ENCODE peak calls at places on chromosomes 5 and 9, in five cellular contexts. B is IMR-90, Q is upper lobe of right lung, X is epithelial cell of proximal tubule, Y is cardiac fibroblast. S is an unnamed sample.
A peak's percentile ranks its signal among the peaks of the same experiment; 100 is the strongest.

GRCh38 chr9:129225815-129226214 is 47.8 kb upstream of the IER5L start:
- DNase-seq in B (peak; percentile 73), Q (peak; percentile 77), X (no peak), Y (peak; percentile 99), S (peak; percentile 98)

GRCh38 chr5:66171349-66172344 is 27.5 kb downstream of the SREK1 start:
- DNase-seq in B (peak; percentile 70), Q (no peak), X (no peak), Y (peak; percentile 73), S (peak; percentile 75)

GRCh38 chr9:87343816-87344438 is 153.7 kb upstream of the DAPK1 start:
- DNase-seq in B (no peak), Q (no peak), X (no peak), Y (peak; percentile 31), S (no peak)

GRCh38 chr5:89313804-89314588 is 431.0 kb upstream of the MEF2C start:
- DNase-seq in B (peak; percentile 96), Q (no peak), X (peak; percentile 92), Y (peak; percentile 59), S (peak; percentile 53)

GRCh38 chr9:109590945-109591344 is 92.8 kb upstream of the PTPN3 start:
- DNase-seq in B (no peak), Q (no peak), X (no peak), Y (no peak), S (no peak)

GRCh38 chr5:115389799-115390382 is 93.4 kb upstream of the CCDC112 start:
- DNase-seq in B (no peak), Q (peak; percentile 72), X (no peak), Y (no peak), S (no peak)

GRCh38 chr5:133831506-133832224 is 136.8 kb downstream of the C5orf15 start:
- DNase-seq in B (peak; percentile 9), Q (no peak), X (no peak), Y (peak; percentile 8), S (peak; percentile 11)

GRCh38 chr9:127122176-127123151 is at the start of gene ANGPTL2:
- DNase-seq in B (peak; percentile 95), Q (peak; percentile 88), X (no peak), Y (peak; percentile 99), S (peak; percentile 97)

GRCh38 chr5:133806847-133807246 is 161.6 kb downstream of the C5orf15 start:
- DNase-seq in B (no peak), Q (no peak), X (no peak), Y (no peak), S (no peak)

GRCh38 chr5:117829646-117830045 is 1158.7 kb downstream of the DTWD2 start:
- DNase-seq in B (no peak), Q (no peak), X (no peak), Y (no peak), S (no peak)

GRCh38 chr5:107501965-107502691 is 168.6 kb downstream of the EFNA5 start:
- DNase-seq in B (peak; percentile 68), Q (no peak), X (no peak), Y (peak; percentile 56), S (peak; percentile 64)

GRCh38 chr9:72363908-72364678 is 915 bp downstream of the ZFAND5 start:
- DNase-seq in B (peak; percentile 61), Q (peak; percentile 86), X (no peak), Y (peak; percentile 66), S (peak; percentile 59)

GRCh38 chr9:132575005-132575609 is 7.3 kb upstream of the BARHL1 start:
- DNase-seq in B (peak; percentile 67), Q (peak; percentile 80), X (no peak), Y (peak; percentile 80), S (peak; percentile 78)

GRCh38 chr9:135605238-135605781 is 34.0 kb downstream of the GLT6D1 start:
- DNase-seq in B (no peak), Q (peak; percentile 53), X (no peak), Y (no peak), S (no peak)

GRCh38 chr9:124465736-124466135 is 15.5 kb downstream of the ADGRD2 start:
- DNase-seq in B (no peak), Q (peak; percentile 20), X (no peak), Y (no peak), S (no peak)
- TF ChIP-seq CTCF in B (no peak), Q (no peak), X (no peak), Y (no peak), S (no peak)

DNA sequence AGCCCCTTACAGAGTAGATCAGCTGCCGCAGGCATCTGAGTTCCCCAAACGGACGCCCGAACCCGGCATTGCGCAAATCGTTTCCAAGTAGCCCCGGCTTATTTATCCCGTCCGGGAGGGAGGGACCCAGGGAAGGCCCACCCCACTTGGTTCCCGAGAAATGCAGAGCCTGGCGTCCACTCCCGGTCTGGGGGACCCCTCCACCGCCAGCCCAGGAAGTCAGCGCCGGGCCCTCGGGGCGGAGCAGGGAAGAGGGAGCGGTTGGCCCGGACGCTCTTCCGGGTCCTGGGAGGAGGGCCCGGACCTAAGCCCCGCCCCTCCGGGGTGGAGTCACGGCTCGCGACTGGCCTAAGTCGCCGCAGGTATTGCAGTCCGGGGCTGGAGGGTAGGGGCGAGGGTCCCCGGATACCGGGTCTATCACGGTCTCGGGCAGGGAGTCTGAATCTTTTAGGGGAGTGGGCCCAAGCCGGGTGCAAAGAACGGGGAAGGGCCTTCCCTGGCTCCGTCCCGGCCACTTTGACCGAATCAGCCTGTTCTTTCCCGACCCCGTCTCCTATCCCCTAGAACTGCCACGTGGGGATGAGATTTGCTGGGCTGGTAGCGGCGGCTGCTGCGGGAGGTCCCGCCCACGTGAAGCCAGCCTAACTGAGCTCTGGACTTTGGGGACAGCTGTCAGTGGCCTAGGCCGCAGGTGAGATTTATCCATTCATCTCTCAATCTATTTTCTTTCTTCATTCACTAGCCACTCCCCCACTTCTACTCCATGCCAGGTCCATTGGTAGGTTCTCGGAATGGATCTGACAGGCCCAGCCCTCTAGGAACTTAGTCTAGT is at the start of gene RABEPK:
- DNase-seq in B (peak; percentile 93), Q (peak; percentile 98), X (peak; percentile 31), Y (peak; percentile 99), S (peak; percentile 97)
- H3K4me3 ChIP-seq in B (peak within 1 kb of the TSS; percentile 76), Q (peak within 1 kb of the TSS; percentile 73), X (peak within 1 kb of the TSS; percentile 93), Y (peak within 1 kb of the TSS; percentile 82), S (peak within 1 kb of the TSS; percentile 71)

GRCh38 chr5:14547660-14548059 is 33.9 kb upstream of the OTULINL start:
- DNase-seq in B (no peak), Q (no peak), X (no peak), Y (no peak), S (no peak)

GRCh38 chr5:14557203-14557725 is 24.3 kb upstream of the OTULINL start:
- DNase-seq in B (no peak), Q (no peak), X (no peak), Y (peak; percentile 16), S (no peak)

GRCh38 chr5:14556015-14556414 is 25.6 kb upstream of the OTULINL start:
- DNase-seq in B (no peak), Q (no peak), X (no peak), Y (no peak), S (no peak)

GRCh38 chr5:14551211-14551610 is 30.4 kb upstream of the OTULINL start:
- DNase-seq in B (no peak), Q (no peak), X (no peak), Y (no peak), S (no peak)

GRCh38 chr5:14552017-14552416 is 29.6 kb upstream of the OTULINL start:
- DNase-seq in B (no peak), Q (no peak), X (no peak), Y (peak; percentile 5), S (peak; percentile 4)
- TF ChIP-seq CTCF in B (no peak), Q (no peak), X (no peak), Y (no peak), S (no peak)

GRCh38 chr5:73437126-73438047 is 11.2 kb downstream of the FOXD1 start:
- DNase-seq in B (peak; percentile 67), Q (no peak), X (no peak), Y (no peak), S (no peak)

GRCh38 chr5:73434921-73435320 is 13.7 kb downstream of the FOXD1 start:
- DNase-seq in B (no peak), Q (no peak), X (no peak), Y (no peak), S (no peak)

GRCh38 chr5:73434461-73434860 is 14.1 kb downstream of the FOXD1 start:
- DNase-seq in B (no peak), Q (no peak), X (no peak), Y (no peak), S (no peak)

GRCh38 chr5:73436535-73437125 is 11.9 kb downstream of the FOXD1 start:
- DNase-seq in B (no peak), Q (no peak), X (no peak), Y (no peak), S (no peak)

GRCh38 chr5:73435640-73436534 is 12.7 kb downstream of the FOXD1 start:
- DNase-seq in B (no peak), Q (no peak), X (no peak), Y (no peak), S (no peak)
- H3K4me3 ChIP-seq in B (no peak overlapping the region), Q (no peak overlapping the region), X (peak overlapping the region; percentile 49), Y (no peak overlapping the region), S (no peak overlapping the region)

S was measured in fibroblast of pulmonary artery.